ENCODE peak calls at places on chromosomes 1 and 21, in ten cellular contexts. J is stimulated activated CD4-positive, alpha-beta T cell treated with anti-CD3 and anti-CD28 coated beads, TNF-alpha, amount 100 ng/mL, for 4 hours; T is memory B cell; P is AG09309; V is fibroblast of the aortic adventitia; F is glutamatergic neuron; E is fibroblast of mammary gland; B is occipital lobe; G is hepatocyte; M is endodermal cell. R is an unnamed sample.

GRCh38 chr1:27436204-27437159 is 44.1 kb downstream of the GPR3 start:
- DNase-seq in P (peak), V (peak), M (no peak), F (no peak), B (no peak), E (peak), J (no peak), T (no peak), G (peak), R (peak)

GRCh38 chr1:234987415-234988159 is 141.1 kb downstream of the TOMM20 start:
- DNase-seq in P (peak), F (no peak), V (peak), E (peak), G (peak), M (peak), J (no peak), B (no peak), T (no peak), R (peak)

GRCh38 chr1:6889875-6890480 is 104.7 kb downstream of the CAMTA1 start:
- DNase-seq in F (peak), T (peak), B (no peak), M (peak), J (peak), G (peak), E (peak), P (peak), V (peak), R (no peak)

GRCh38 chr1:190328361-190328760 is 149.3 kb downstream of the BRINP3 start:
- DNase-seq in B (no peak), M (no peak), T (no peak), F (no peak), P (no peak), E (no peak), J (no peak), V (peak), G (no peak), R (no peak)

GRCh38 chr1:91637539-91637994 is 136.9 kb downstream of the CDC7 start:
- DNase-seq in J (no peak), V (no peak), E (no peak), G (no peak), M (no peak), F (no peak), B (no peak), P (no peak), T (no peak), R (no peak)

GRCh38 chr21:21007606-21008005 is 9.4 kb downstream of the NCAM2 start:
- DNase-seq in G (no peak), J (no peak), E (no peak), F (no peak), T (no peak), V (peak), B (no peak), P (no peak), M (no peak), R (no peak)

GRCh38 chr1:204409111-204409510 is 2.5 kb downstream of the PPP1R15B start:
- DNase-seq in E (no peak), P (no peak), G (no peak), V (peak), T (no peak), B (no peak), F (no peak), M (no peak), J (no peak), R (no peak)

GRCh38 chr1:6367381-6368007 is 26.1 kb downstream of the ACOT7 start:
- DNase-seq in G (no peak), F (no peak), V (no peak), B (peak), P (no peak), M (no peak), J (no peak), E (peak), T (no peak), R (no peak)

GRCh38 chr1:176557543-176558258 is 94.7 kb downstream of the PAPPA2 start:
- DNase-seq in P (no peak), T (no peak), J (no peak), M (no peak), F (no peak), E (no peak), B (no peak), V (no peak), G (peak), R (no peak)

GRCh38 chr21:25421327-25422028 is 185.8 kb downstream of the MRPL39 start:
- DNase-seq in M (peak), V (peak), J (peak), G (peak), F (no peak), B (no peak), T (peak), E (peak), P (peak), R (no peak)

GRCh38 chr1:203346755-203347102 is 4.2 kb downstream of the FMOD start:
- DNase-seq in F (no peak), V (no peak), T (no peak), J (no peak), P (no peak), G (no peak), E (no peak), M (no peak), B (no peak), R (no peak)

GRCh38 chr1:55167224-55167623 is 47.9 kb downstream of the USP24 start:
- DNase-seq in E (no peak), P (no peak), G (no peak), T (no peak), F (no peak), M (no peak), V (no peak), J (no peak), B (no peak), R (no peak)

GRCh38 chr1:174550296-174550695 is 102.5 kb downstream of the GPR52 start:
- DNase-seq in T (no peak), V (no peak), E (peak), F (no peak), B (no peak), J (no peak), P (no peak), G (no peak), M (no peak), R (peak)

GRCh38 chr1:1041873-1042272 is 22.0 kb downstream of the AGRN start:
- DNase-seq in P (no peak), E (no peak), B (no peak), V (no peak), J (no peak), G (no peak), T (no peak), M (no peak), F (no peak), R (no peak)

GRCh38 chr1:53480678-53481077 is 21.5 kb downstream of the DMRTB1 start:
- DNase-seq in J (no peak), V (no peak), B (no peak), P (no peak), E (no peak), M (no peak), T (no peak), F (no peak), G (no peak), R (no peak)

GRCh38 chr1:7371926-7372325 is 399.2 kb upstream of the VAMP3 start:
- DNase-seq in G (no peak), T (no peak), M (no peak), E (no peak), B (no peak), P (no peak), J (no peak), F (no peak), V (no peak), R (no peak)

GRCh38 chr1:55894521-55894920 is 679.4 kb upstream of the USP24 start:
- DNase-seq in F (no peak), V (peak), J (no peak), E (peak), T (no peak), P (no peak), G (no peak), B (no peak), M (no peak), R (no peak)